ENCODE peak calls at places on chromosomes 11 and 22, in seven cellular contexts. D is ascending aorta; R is fibroblast of the conjunctiva; S is NCI-H1694 treated with DMSO at 0.1 percent for 48 hours; I is HT-29; W is naive thymus-derived CD4-positive, alpha-beta T cell; H is MCF 10A. E is an unnamed sample.

GRCh38 chr11:6027501-6027900 is 3.1 kb downstream of the OR56A1 start:
- DNase-seq in D (no peak), R (no peak), S (no peak), I (no peak), W (no peak), H (no peak), E (no peak)

GRCh38 chr11:110349109-110349996 is 52.9 kb upstream of the RDX start:
- DNase-seq in D (no peak), R (no peak), S (no peak), I (no peak), W (no peak), H (no peak), E (no peak)

GRCh38 chr22:41668971-41669911 is 19.4 kb downstream of the SNU13 start:
- DNase-seq in D (no peak), R (no peak), S (no peak), I (no peak), W (no peak), H (no peak), E (no peak)

GRCh38 chr11:32431657-32432056 is 3.7 kb downstream of the WT1 start:
- DNase-seq in D (no peak), R (no peak), S (no peak), I (no peak), W (no peak), H (no peak), E (no peak)

GRCh38 chr22:29947410-29948387 is 64.7 kb downstream of the MTMR3 start:
- DNase-seq in D (no peak), R (peak; percentile 5), S (no peak), I (no peak), W (no peak), H (no peak), E (no peak)

GRCh38 chr11:94721565-94722292 is 46.4 kb upstream of the AMOTL1 start:
- DNase-seq in D (no peak), R (no peak), S (no peak), I (no peak), W (no peak), H (peak; percentile 31), E (peak; percentile 80)

GRCh38 chr11:90204407-90204806 is 18.4 kb downstream of the CHORDC1 start:
- DNase-seq in D (no peak), R (no peak), S (no peak), I (no peak), W (no peak), H (no peak), E (no peak)

GRCh38 chr11:120956710-120957500 is 67.0 kb upstream of the TBCEL start:
- DNase-seq in D (no peak), R (no peak), S (no peak), I (no peak), W (peak; percentile 43), H (no peak), E (peak; percentile 9)

GRCh38 chr11:108069947-108070346 is 51.4 kb upstream of the ACAT1 start:
- DNase-seq in D (no peak), R (peak; percentile 14), S (no peak), I (no peak), W (peak; percentile 28), H (peak; percentile 6), E (no peak)

GRCh38 chr11:103031834-103032233 is 60.1 kb downstream of the DCUN1D5 start:
- DNase-seq in D (no peak), R (no peak), S (no peak), I (no peak), W (no peak), H (no peak), E (no peak)

GRCh38 chr11:126317681-126318641 is 14.1 kb downstream of the DCPS start:
- DNase-seq in D (no peak), R (peak; percentile 90), S (no peak), I (no peak), W (no peak), H (peak; percentile 44), E (no peak)

GRCh38 chr22:23405366-23405851 is 174.7 kb downstream of the IGLL1 start:
- DNase-seq in D (no peak), R (no peak), S (no peak), I (no peak), W (no peak), H (no peak), E (no peak)

GRCh38 chr11:45485070-45485716 is 180.2 kb downstream of the CHST1 start:
- DNase-seq in D (no peak), R (no peak), S (no peak), I (no peak), W (no peak), H (no peak), E (no peak)

GRCh38 chr22:31812977-31813605 is 59.3 kb downstream of the DEPDC5 start:
- DNase-seq in D (no peak), R (no peak), S (no peak), I (no peak), W (no peak), H (no peak), E (no peak)

GRCh38 chr22:41478891-41479521 is 10.1 kb downstream of the ACO2 start:
- DNase-seq in D (no peak), R (peak; percentile 83), S (peak; percentile 83), I (no peak), W (no peak), H (peak; percentile 82), E (peak; percentile 93)

GRCh38 chr22:20814221-20814808 is 40.4 kb downstream of the SERPIND1 start:
- DNase-seq in D (no peak), R (no peak), S (no peak), I (no peak), W (no peak), H (no peak), E (no peak)

GRCh38 chr11:18071098-18071705 is 25.1 kb upstream of the TPH1 start:
- DNase-seq in D (no peak), R (no peak), S (no peak), I (no peak), W (no peak), H (no peak), E (no peak)

GRCh38 chr11:27795955-27796861 is 96.0 kb upstream of the BDNF start:
- DNase-seq in D (no peak), R (no peak), S (no peak), I (peak; percentile 87), W (no peak), H (peak; percentile 1), E (no peak)

GRCh38 chr11:74453373-74453975 is 13.9 kb downstream of the KCNE3 start:
- DNase-seq in D (no peak), R (peak; percentile 43), S (peak; percentile 17), I (peak; percentile 89), W (peak; percentile 27), H (peak; percentile 77), E (peak; percentile 4)

GRCh38 chr11:27458182-27458581 is 14.4 kb downstream of the LGR4 start:
- DNase-seq in D (no peak), R (no peak), S (no peak), I (no peak), W (no peak), H (no peak), E (no peak)

GRCh38 chr11:70581991-70582885 is 183.9 kb downstream of the CTTN start:
- DNase-seq in D (no peak), R (no peak), S (no peak), I (no peak), W (no peak), H (no peak), E (no peak)

GRCh38 chr11:102026975-102027374 is 20.3 kb upstream of the CFAP300 start:
- DNase-seq in D (no peak), R (no peak), S (no peak), I (no peak), W (no peak), H (no peak), E (no peak)

GRCh38 chr11:68021167-68021787 is 9.2 kb upstream of the NDUFS8 start:
- DNase-seq in D (no peak), R (no peak), S (no peak), I (peak; percentile 93), W (no peak), H (peak; percentile 73), E (no peak)

GRCh38 chr11:70727899-70728620 is 329.7 kb downstream of the CTTN start:
- DNase-seq in D (no peak), R (no peak), S (no peak), I (no peak), W (no peak), H (no peak), E (peak; percentile 84)

GRCh38 chr22:17233348-17234043 is 14.3 kb upstream of the ADA2 start:
- DNase-seq in D (no peak), R (no peak), S (no peak), I (no peak), W (no peak), H (no peak), E (no peak)

GRCh38 chr22:22935546-22936157 is 48.0 kb downstream of the IGLL5 start:
- DNase-seq in D (no peak), R (no peak), S (no peak), I (no peak), W (no peak), H (no peak), E (no peak)

E was measured in NCI-H2171 treated with DMSO at 0.1 percent for 48 hours.